ENCODE peak calls at places on chromosomes 11 and 22, in seven cellular contexts. One of them, this sample, is unnamed.
A peak's percentile ranks its signal among the peaks of the same experiment; 100 is the strongest.

GRCh38 chr11:79092791-79093313 is 348.0 kb downstream of the TENM4 start:
- DNase-seq in body of pancreas: no peak
- DNase-seq in Peyer's patch: no peak
- DNase-seq in IMR-90: peak; percentile 100
- DNase-seq in tibial nerve: peak; percentile 23
- DNase-seq in AG09309: peak; percentile 99
- DNase-seq in GM12865: peak; percentile 10
- DNase-seq in this sample: peak; percentile 100

GRCh38 chr11:31974737-31975136 is 116.1 kb upstream of the RCN1 start:
- DNase-seq in Peyer's patch: no peak
- DNase-seq in AG09309: peak; percentile 73
- DNase-seq in body of pancreas: no peak
- DNase-seq in IMR-90: peak; percentile 81
- DNase-seq in GM12865: no peak
- DNase-seq in tibial nerve: no peak
- DNase-seq in this sample: peak; percentile 50

GRCh38 chr11:33488971-33489370 is 211.7 kb downstream of the C11orf91 start:
- DNase-seq in GM12865: no peak
- DNase-seq in tibial nerve: no peak
- DNase-seq in AG09309: no peak
- DNase-seq in IMR-90: no peak
- DNase-seq in body of pancreas: no peak
- DNase-seq in Peyer's patch: no peak
- DNase-seq in this sample: no peak

GRCh38 chr22:42926034-42926433 is 69.0 kb upstream of the ARFGAP3 start:
- DNase-seq in GM12865: no peak
- DNase-seq in tibial nerve: no peak
- DNase-seq in Peyer's patch: no peak
- DNase-seq in IMR-90: no peak
- DNase-seq in body of pancreas: no peak
- DNase-seq in AG09309: no peak
- DNase-seq in this sample: peak; percentile 32

GRCh38 chr11:9660886-9661285 is 3.0 kb upstream of the SWAP70 start:
- DNase-seq in IMR-90: peak; percentile 80
- DNase-seq in body of pancreas: no peak
- DNase-seq in tibial nerve: no peak
- DNase-seq in GM12865: no peak
- DNase-seq in Peyer's patch: no peak
- DNase-seq in AG09309: no peak
- DNase-seq in this sample: no peak

GRCh38 chr11:46845440-46845739 is 690 bp downstream of the CKAP5 start:
- DNase-seq in body of pancreas: no peak
- DNase-seq in IMR-90: no peak
- DNase-seq in Peyer's patch: no peak
- DNase-seq in AG09309: no peak
- DNase-seq in tibial nerve: no peak
- DNase-seq in GM12865: no peak
- DNase-seq in this sample: peak; percentile 25

GRCh38 chr11:272931-273198 is 5.3 kb upstream of the NLRP6 start:
- DNase-seq in AG09309: no peak
- DNase-seq in tibial nerve: no peak
- DNase-seq in IMR-90: no peak
- DNase-seq in body of pancreas: no peak
- DNase-seq in GM12865: no peak
- DNase-seq in Peyer's patch: no peak
- DNase-seq in this sample: no peak

GRCh38 chr11:110453684-110454354 is 24.1 kb downstream of the FDX1 start:
- DNase-seq in IMR-90: no peak
- DNase-seq in body of pancreas: no peak
- DNase-seq in GM12865: peak; percentile 60
- DNase-seq in tibial nerve: no peak
- DNase-seq in Peyer's patch: no peak
- DNase-seq in AG09309: no peak
- DNase-seq in this sample: peak; percentile 51

GRCh38 chr11:84673753-84674152 is 953.4 kb downstream of the DLG2 start:
- DNase-seq in body of pancreas: no peak
- DNase-seq in IMR-90: no peak
- DNase-seq in Peyer's patch: no peak
- DNase-seq in tibial nerve: no peak
- DNase-seq in AG09309: no peak
- DNase-seq in GM12865: no peak
- DNase-seq in this sample: peak; percentile 0

GRCh38 chr11:126226334-126227084 is 14.9 kb downstream of the FAM118B start:
- DNase-seq in IMR-90: no peak
- DNase-seq in Peyer's patch: no peak
- DNase-seq in body of pancreas: no peak
- DNase-seq in GM12865: no peak
- DNase-seq in tibial nerve: no peak
- DNase-seq in AG09309: no peak
- DNase-seq in this sample: no peak

GRCh38 chr11:131530411-131530810 is 160.0 kb downstream of the NTM start:
- DNase-seq in tibial nerve: no peak
- DNase-seq in Peyer's patch: no peak
- DNase-seq in GM12865: no peak
- DNase-seq in AG09309: no peak
- DNase-seq in body of pancreas: no peak
- DNase-seq in IMR-90: no peak
- DNase-seq in this sample: no peak

GRCh38 chr11:70733327-70734325 is 335.3 kb downstream of the CTTN start:
- DNase-seq in Peyer's patch: no peak
- DNase-seq in body of pancreas: no peak
- DNase-seq in tibial nerve: no peak
- DNase-seq in GM12865: no peak
- DNase-seq in IMR-90: no peak
- DNase-seq in AG09309: no peak
- DNase-seq in this sample: no peak

GRCh38 chr11:36763187-36763586 is 165.2 kb upstream of the RAG2 start:
- DNase-seq in IMR-90: no peak
- DNase-seq in tibial nerve: no peak
- DNase-seq in GM12865: peak; percentile 41
- DNase-seq in AG09309: no peak
- DNase-seq in Peyer's patch: no peak
- DNase-seq in body of pancreas: no peak
- DNase-seq in this sample: no peak

GRCh38 chr22:44425356-44425755 is 72.7 kb downstream of the RTL6 start:
- DNase-seq in body of pancreas: no peak
- DNase-seq in Peyer's patch: no peak
- DNase-seq in IMR-90: peak; percentile 38
- DNase-seq in AG09309: no peak
- DNase-seq in tibial nerve: no peak
- DNase-seq in GM12865: no peak
- DNase-seq in this sample: peak; percentile 16

GRCh38 chr11:19739872-19740271 is 27.2 kb downstream of the NAV2 start:
- DNase-seq in Peyer's patch: no peak
- DNase-seq in GM12865: no peak
- DNase-seq in IMR-90: peak; percentile 13
- DNase-seq in body of pancreas: no peak
- DNase-seq in AG09309: no peak
- DNase-seq in tibial nerve: no peak
- DNase-seq in this sample: no peak

GRCh38 chr11:66677599-66678375 is at the start of gene RBM4B:
- DNase-seq in GM12865: peak; percentile 97
- DNase-seq in Peyer's patch: peak; percentile 97
- DNase-seq in AG09309: peak; percentile 62
- DNase-seq in body of pancreas: peak; percentile 95
- DNase-seq in IMR-90: peak; percentile 93
- DNase-seq in tibial nerve: peak; percentile 96
- DNase-seq in this sample: peak; percentile 91

GRCh38 chr11:45518096-45518852 is 147.1 kb downstream of the CHST1 start:
- DNase-seq in GM12865: no peak
- DNase-seq in IMR-90: no peak
- DNase-seq in AG09309: no peak
- DNase-seq in Peyer's patch: no peak
- DNase-seq in body of pancreas: no peak
- DNase-seq in tibial nerve: no peak
- DNase-seq in this sample: no peak

GRCh38 chr11:117186431-117186761 is 7.9 kb downstream of the SIDT2 start:
- DNase-seq in AG09309: no peak
- DNase-seq in GM12865: no peak
- DNase-seq in Peyer's patch: no peak
- DNase-seq in body of pancreas: peak; percentile 10
- DNase-seq in IMR-90: no peak
- DNase-seq in tibial nerve: no peak
- DNase-seq in this sample: no peak

GRCh38 chr11:69494851-69495250 is 13.4 kb downstream of the LINC01488 start:
- DNase-seq in GM12865: no peak
- DNase-seq in AG09309: no peak
- DNase-seq in body of pancreas: no peak
- DNase-seq in Peyer's patch: peak; percentile 37
- DNase-seq in IMR-90: no peak
- DNase-seq in tibial nerve: no peak
- DNase-seq in this sample: no peak

GRCh38 chr11:45321031-45321595 is 35.0 kb upstream of the SYT13 start:
- DNase-seq in IMR-90: no peak
- DNase-seq in body of pancreas: no peak
- DNase-seq in GM12865: no peak
- DNase-seq in tibial nerve: no peak
- DNase-seq in AG09309: no peak
- DNase-seq in Peyer's patch: no peak
- DNase-seq in this sample: no peak

GRCh38 chr11:60158666-60159065 is 24.2 kb downstream of the MS4A6A start:
- DNase-seq in IMR-90: no peak
- DNase-seq in Peyer's patch: no peak
- DNase-seq in GM12865: no peak
- DNase-seq in AG09309: no peak
- DNase-seq in body of pancreas: no peak
- DNase-seq in tibial nerve: no peak
- DNase-seq in this sample: no peak
- TF ChIP-seq CTCF in IMR-90: no peak
- TF ChIP-seq CTCF in Peyer's patch: no peak
- TF ChIP-seq CTCF in GM12865: no peak
- TF ChIP-seq CTCF in AG09309: no peak
- TF ChIP-seq CTCF in body of pancreas: no peak
- TF ChIP-seq CTCF in tibial nerve: no peak
- TF ChIP-seq CTCF in this sample: no peak

GRCh38 chr11:61962213-61963015 is 5.0 kb downstream of the FTH1 start:
- DNase-seq in IMR-90: no peak
- DNase-seq in AG09309: no peak
- DNase-seq in Peyer's patch: no peak
- DNase-seq in tibial nerve: no peak
- DNase-seq in GM12865: no peak
- DNase-seq in body of pancreas: peak; percentile 15
- DNase-seq in this sample: peak; percentile 67
- H3K4me3 ChIP-seq in IMR-90: no peak overlapping the region
- H3K4me3 ChIP-seq in AG09309: no peak overlapping the region
- H3K4me3 ChIP-seq in Peyer's patch: no peak overlapping the region
- H3K4me3 ChIP-seq in tibial nerve: no peak overlapping the region
- H3K4me3 ChIP-seq in GM12865: no peak overlapping the region
- H3K4me3 ChIP-seq in body of pancreas: no peak overlapping the region
- H3K4me3 ChIP-seq in this sample: no peak overlapping the region

DNA sequence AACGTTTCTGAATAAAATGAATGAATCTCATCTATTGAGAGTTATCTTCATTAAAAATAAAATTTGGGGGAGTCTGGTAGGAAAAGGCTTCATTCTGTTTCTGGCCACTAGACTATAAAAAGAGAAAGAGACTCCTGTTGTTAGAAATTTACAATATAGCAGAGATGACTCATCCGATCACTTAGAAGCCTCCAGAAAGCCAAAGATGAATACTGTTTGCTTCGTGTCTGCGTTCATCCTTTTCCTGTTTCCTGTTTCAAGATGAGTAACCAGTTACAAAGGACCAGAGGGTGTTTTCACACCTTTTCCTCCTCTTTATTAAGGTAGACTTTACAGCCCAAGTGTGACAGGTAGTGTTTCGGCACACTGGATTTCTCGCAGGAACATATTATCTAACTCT is 1120.7 kb downstream of the LRRC4C start:
- DNase-seq in Peyer's patch: no peak
- DNase-seq in tibial nerve: no peak
- DNase-seq in IMR-90: peak; percentile 80
- DNase-seq in AG09309: no peak
- DNase-seq in GM12865: no peak
- DNase-seq in body of pancreas: no peak
- DNase-seq in this sample: peak; percentile 21
- TF ChIP-seq CTCF in Peyer's patch: no peak
- TF ChIP-seq CTCF in tibial nerve: no peak
- TF ChIP-seq CTCF in IMR-90: peak; percentile 12
- TF ChIP-seq CTCF in AG09309: no peak
- TF ChIP-seq CTCF in GM12865: no peak
- TF ChIP-seq CTCF in body of pancreas: no peak
- TF ChIP-seq CTCF in this sample: no peak

GRCh38 chr11:128734439-128735224 is 40.8 kb downstream of the FLI1 start:
- DNase-seq in GM12865: peak; percentile 85
- DNase-seq in AG09309: no peak
- DNase-seq in Peyer's patch: no peak
- DNase-seq in IMR-90: no peak
- DNase-seq in tibial nerve: peak; percentile 19
- DNase-seq in body of pancreas: no peak
- DNase-seq in this sample: no peak
- H3K4me3 ChIP-seq in GM12865: peak overlapping the region; percentile 26
- H3K4me3 ChIP-seq in AG09309: no peak overlapping the region
- H3K4me3 ChIP-seq in Peyer's patch: no peak overlapping the region
- H3K4me3 ChIP-seq in IMR-90: no peak overlapping the region
- H3K4me3 ChIP-seq in tibial nerve: no peak overlapping the region
- H3K4me3 ChIP-seq in body of pancreas: no peak overlapping the region
- H3K4me3 ChIP-seq in this sample: no peak overlapping the region

GRCh38 chr11:90947930-90948329 is 725.1 kb upstream of the CHORDC1 start:
- DNase-seq in IMR-90: no peak
- DNase-seq in tibial nerve: no peak
- DNase-seq in AG09309: no peak
- DNase-seq in GM12865: no peak
- DNase-seq in Peyer's patch: no peak
- DNase-seq in body of pancreas: no peak
- DNase-seq in this sample: no peak
- TF ChIP-seq CTCF in IMR-90: no peak
- TF ChIP-seq CTCF in tibial nerve: no peak
- TF ChIP-seq CTCF in AG09309: no peak
- TF ChIP-seq CTCF in GM12865: no peak
- TF ChIP-seq CTCF in Peyer's patch: no peak
- TF ChIP-seq CTCF in body of pancreas: no peak
- TF ChIP-seq CTCF in this sample: no peak

GRCh38 chr11:62553839-62554361 is 7.3 kb upstream of the AHNAK start:
- DNase-seq in body of pancreas: no peak
- DNase-seq in IMR-90: peak; percentile 92
- DNase-seq in tibial nerve: no peak
- DNase-seq in Peyer's patch: peak; percentile 74
- DNase-seq in AG09309: peak; percentile 52
- DNase-seq in GM12865: no peak
- DNase-seq in this sample: peak; percentile 78
- H3K4me3 ChIP-seq in body of pancreas: no peak overlapping the region
- H3K4me3 ChIP-seq in IMR-90: peak overlapping the region; percentile 26
- H3K4me3 ChIP-seq in tibial nerve: peak overlapping the region; percentile 0
- H3K4me3 ChIP-seq in Peyer's patch: peak overlapping the region; percentile 27
- H3K4me3 ChIP-seq in AG09309: peak overlapping the region; percentile 20
- H3K4me3 ChIP-seq in GM12865: no peak overlapping the region
- H3K4me3 ChIP-seq in this sample: peak overlapping the region; percentile 32

This sample was measured in fibroblast of the aortic adventitia.